ENCODE peak calls at places on chromosome 19, in eight cellular contexts. V, R, K, P, F, W, I and Z are unnamed samples.

GRCh38 chr19:41249707-41250423 is 14.3 kb upstream of the HNRNPUL1 start:
- DNase-seq in V (no peak), R (no peak), K (no peak), P (no peak), F (no peak), W (no peak), I (no peak), Z (no peak)

GRCh38 chr19:45730389-45731288 is at the start of gene FBXO46:
- DNase-seq in V (peak), R (peak), K (peak), P (peak), F (peak), W (peak), I (peak), Z (peak)

GRCh38 chr19:12244370-12244769 is 50.3 kb downstream of the ZNF44 start:
- DNase-seq in V (no peak), R (peak), K (no peak), P (no peak), F (no peak), W (peak), I (no peak), Z (no peak)

GRCh38 chr19:10836478-10837325 is 690 bp upstream of the TMED1 start:
- DNase-seq in V (peak), R (peak), K (peak), P (peak), F (peak), W (no peak), I (peak), Z (peak)

GRCh38 chr19:2084993-2085720 is 11.0 kb downstream of the MOB3A start:
- DNase-seq in V (no peak), R (no peak), K (no peak), P (peak), F (peak), W (peak), I (no peak), Z (peak)

GRCh38 chr19:52602931-52603330 is 32.8 kb downstream of the ZNF701 start:
- DNase-seq in V (no peak), R (no peak), K (no peak), P (no peak), F (no peak), W (no peak), I (no peak), Z (no peak)

GRCh38 chr19:41688098-41688497 is at the start of gene CEACAM7:
- DNase-seq in V (no peak), R (no peak), K (no peak), P (no peak), F (no peak), W (no peak), I (no peak), Z (no peak)

GRCh38 chr19:35696835-35697234 is 7.5 kb upstream of the ZBTB32 start:
- DNase-seq in V (no peak), R (no peak), K (no peak), P (no peak), F (no peak), W (no peak), I (no peak), Z (peak)

GRCh38 chr19:43534811-43535761 is 2.1 kb downstream of the ZNF575 start:
- DNase-seq in V (no peak), R (peak), K (peak), P (peak), F (peak), W (peak), I (peak), Z (peak)

GRCh38 chr19:35742121-35742724 is at the start of gene IGFLR1:
- DNase-seq in V (no peak), R (no peak), K (no peak), P (peak), F (peak), W (peak), I (no peak), Z (peak)

GRCh38 chr19:53883231-53883661 is 1.2 kb downstream of the PRKCG start:
- DNase-seq in V (no peak), R (no peak), K (no peak), P (peak), F (peak), W (peak), I (no peak), Z (no peak)

GRCh38 chr19:14502334-14503092 is 6.6 kb upstream of the GIPC1 start:
- DNase-seq in V (no peak), R (no peak), K (no peak), P (no peak), F (no peak), W (no peak), I (no peak), Z (no peak)

GRCh38 chr19:46431824-46432223 is 3.1 kb upstream of the PNMA8C start:
- DNase-seq in V (no peak), R (peak), K (no peak), P (no peak), F (no peak), W (peak), I (no peak), Z (peak)

GRCh38 chr19:18338471-18339001 is 1.9 kb upstream of the PGPEP1 start:
- DNase-seq in V (no peak), R (no peak), K (peak), P (no peak), F (no peak), W (no peak), I (no peak), Z (no peak)

GRCh38 chr19:52535831-52536800 is 8.6 kb downstream of the ZNF808 start:
- DNase-seq in V (no peak), R (no peak), K (peak), P (peak), F (peak), W (peak), I (peak), Z (peak)

GRCh38 chr19:11038511-11038910 is 50.8 kb upstream of the LDLR start:
- DNase-seq in V (no peak), R (no peak), K (no peak), P (no peak), F (no peak), W (no peak), I (no peak), Z (no peak)

GRCh38 chr19:44796701-44797115 is 12.2 kb upstream of the BCAM start:
- DNase-seq in V (no peak), R (peak), K (no peak), P (no peak), F (no peak), W (no peak), I (no peak), Z (peak)

GRCh38 chr19:17431417-17431816 is 11.6 kb downstream of the MVB12A start:
- DNase-seq in V (no peak), R (no peak), K (no peak), P (no peak), F (no peak), W (no peak), I (no peak), Z (no peak)

GRCh38 chr19:34676697-34677385 is at the start of gene SCGB2B2:
- DNase-seq in V (peak), R (peak), K (peak), P (peak), F (no peak), W (no peak), I (peak), Z (peak)

GRCh38 chr19:46529622-46530451 is 34.2 kb upstream of the PNMA8B start:
- DNase-seq in V (no peak), R (peak), K (peak), P (peak), F (peak), W (peak), I (peak), Z (peak)

GRCh38 chr19:35274323-35274722 is 5.6 kb downstream of the USF2 start:
- DNase-seq in V (no peak), R (no peak), K (no peak), P (no peak), F (no peak), W (no peak), I (no peak), Z (no peak)

GRCh38 chr19:3683405-3683865 is 16.8 kb downstream of the PIP5K1C start:
- DNase-seq in V (no peak), R (no peak), K (no peak), P (no peak), F (no peak), W (peak), I (no peak), Z (peak)

GRCh38 chr19:2320939-2321338 is 7.4 kb downstream of the LSM7 start:
- DNase-seq in V (no peak), R (no peak), K (no peak), P (no peak), F (no peak), W (no peak), I (no peak), Z (no peak)

GRCh38 chr19:41994994-41995958 is 1.2 kb upstream of the ATP1A3 start:
- DNase-seq in V (no peak), R (no peak), K (no peak), P (no peak), F (no peak), W (no peak), I (no peak), Z (no peak)

GRCh38 chr19:37087110-37087509 is 8.9 kb downstream of the ZNF420 start:
- DNase-seq in V (no peak), R (no peak), K (no peak), P (no peak), F (no peak), W (no peak), I (no peak), Z (no peak)

GRCh38 chr19:3765121-3765520 is 2.6 kb downstream of the MRPL54 start:
- DNase-seq in V (no peak), R (no peak), K (no peak), P (no peak), F (no peak), W (no peak), I (no peak), Z (no peak)

GRCh38 chr19:35031072-35031881 is 1.0 kb downstream of the SCN1B start:
- DNase-seq in V (no peak), R (peak), K (peak), P (no peak), F (no peak), W (no peak), I (no peak), Z (no peak)

GRCh38 chr19:49848938-49849337 is 2.0 kb upstream of the PTOV1 start:
- DNase-seq in V (no peak), R (no peak), K (no peak), P (no peak), F (no peak), W (peak), I (no peak), Z (peak)

GRCh38 chr19:14248578-14249011 is 42.6 kb upstream of the ADGRL1 start:
- DNase-seq in V (no peak), R (no peak), K (peak), P (peak), F (peak), W (no peak), I (peak), Z (peak)

GRCh38 chr19:28705008-28705407 is 507.9 kb downstream of the UQCRFS1 start:
- DNase-seq in V (no peak), R (no peak), K (peak), P (no peak), F (no peak), W (peak), I (no peak), Z (no peak)

GRCh38 chr19:51289635-51290034 is 21.8 kb upstream of the IGLON5 start:
- DNase-seq in V (no peak), R (no peak), K (no peak), P (no peak), F (no peak), W (no peak), I (no peak), Z (no peak)

GRCh38 chr19:57812201-57812600 is 2.5 kb downstream of the ZNF552 start:
- DNase-seq in V (no peak), R (no peak), K (no peak), P (no peak), F (no peak), W (peak), I (no peak), Z (peak)

GRCh38 chr19:47369923-47370625 is 21.0 kb downstream of the DHX34 start:
- DNase-seq in V (no peak), R (no peak), K (peak), P (no peak), F (no peak), W (no peak), I (no peak), Z (no peak)